ENCODE peak calls at places on chromosomes 5 and 9, in nine cellular contexts. One of them, this sample, is unnamed.

GRCh38 chr9:92208693-92209524 is 84.6 kb downstream of the IARS1 start:
- DNase-seq in HTR-8/SVneo: no peak
- DNase-seq in AG09319: no peak
- DNase-seq in activated CD4-positive, alpha-beta T cell treated with anti-CD3 and anti-CD28 coated beads for 4 hours: no peak
- DNase-seq in kidney: no peak
- DNase-seq in dorsolateral prefrontal cortex: no peak
- DNase-seq in mesendoderm: peak
- DNase-seq in GM12892: no peak
- DNase-seq in GM06990: no peak
- DNase-seq in this sample: no peak

GRCh38 chr5:40790947-40791593 is 7.1 kb downstream of the PRKAA1 start:
- DNase-seq in mesendoderm: no peak
- DNase-seq in GM06990: no peak
- DNase-seq in kidney: no peak
- DNase-seq in AG09319: no peak
- DNase-seq in dorsolateral prefrontal cortex: no peak
- DNase-seq in GM12892: no peak
- DNase-seq in HTR-8/SVneo: no peak
- DNase-seq in activated CD4-positive, alpha-beta T cell treated with anti-CD3 and anti-CD28 coated beads for 4 hours: no peak
- DNase-seq in this sample: no peak

GRCh38 chr5:171830686-171831085 is 45.1 kb downstream of the SMIM23 start:
- DNase-seq in GM06990: no peak
- DNase-seq in HTR-8/SVneo: no peak
- DNase-seq in mesendoderm: no peak
- DNase-seq in GM12892: no peak
- DNase-seq in AG09319: no peak
- DNase-seq in dorsolateral prefrontal cortex: no peak
- DNase-seq in activated CD4-positive, alpha-beta T cell treated with anti-CD3 and anti-CD28 coated beads for 4 hours: no peak
- DNase-seq in kidney: no peak
- DNase-seq in this sample: no peak

GRCh38 chr5:176632777-176633176 is 2.3 kb downstream of the EIF4E1B start:
- DNase-seq in HTR-8/SVneo: no peak
- DNase-seq in dorsolateral prefrontal cortex: no peak
- DNase-seq in GM06990: no peak
- DNase-seq in kidney: no peak
- DNase-seq in AG09319: no peak
- DNase-seq in activated CD4-positive, alpha-beta T cell treated with anti-CD3 and anti-CD28 coated beads for 4 hours: no peak
- DNase-seq in GM12892: no peak
- DNase-seq in mesendoderm: no peak
- DNase-seq in this sample: no peak

GRCh38 chr5:122180863-122181519 is 51.6 kb downstream of the ZNF474 start:
- DNase-seq in GM12892: no peak
- DNase-seq in activated CD4-positive, alpha-beta T cell treated with anti-CD3 and anti-CD28 coated beads for 4 hours: no peak
- DNase-seq in HTR-8/SVneo: peak
- DNase-seq in AG09319: no peak
- DNase-seq in kidney: no peak
- DNase-seq in dorsolateral prefrontal cortex: no peak
- DNase-seq in GM06990: no peak
- DNase-seq in mesendoderm: peak
- DNase-seq in this sample: no peak

GRCh38 chr9:134637241-134637640 is 4.4 kb upstream of the COL5A1 start:
- DNase-seq in activated CD4-positive, alpha-beta T cell treated with anti-CD3 and anti-CD28 coated beads for 4 hours: no peak
- DNase-seq in AG09319: no peak
- DNase-seq in GM12892: no peak
- DNase-seq in kidney: peak
- DNase-seq in mesendoderm: no peak
- DNase-seq in HTR-8/SVneo: no peak
- DNase-seq in dorsolateral prefrontal cortex: no peak
- DNase-seq in GM06990: no peak
- DNase-seq in this sample: no peak

GRCh38 chr9:137037035-137037434 is 5.1 kb upstream of the FUT7 start:
- DNase-seq in mesendoderm: no peak
- DNase-seq in kidney: no peak
- DNase-seq in HTR-8/SVneo: no peak
- DNase-seq in dorsolateral prefrontal cortex: no peak
- DNase-seq in activated CD4-positive, alpha-beta T cell treated with anti-CD3 and anti-CD28 coated beads for 4 hours: no peak
- DNase-seq in AG09319: no peak
- DNase-seq in GM12892: no peak
- DNase-seq in GM06990: no peak
- DNase-seq in this sample: no peak

GRCh38 chr5:9863486-9863885 is 233.3 kb upstream of the TAS2R1 start:
- DNase-seq in HTR-8/SVneo: no peak
- DNase-seq in AG09319: no peak
- DNase-seq in kidney: no peak
- DNase-seq in GM12892: no peak
- DNase-seq in dorsolateral prefrontal cortex: no peak
- DNase-seq in mesendoderm: no peak
- DNase-seq in GM06990: no peak
- DNase-seq in activated CD4-positive, alpha-beta T cell treated with anti-CD3 and anti-CD28 coated beads for 4 hours: no peak
- DNase-seq in this sample: peak

GRCh38 chr5:175576096-175576495 is 81.8 kb upstream of the HRH2 start:
- DNase-seq in mesendoderm: no peak
- DNase-seq in GM06990: no peak
- DNase-seq in kidney: no peak
- DNase-seq in dorsolateral prefrontal cortex: no peak
- DNase-seq in HTR-8/SVneo: no peak
- DNase-seq in GM12892: no peak
- DNase-seq in activated CD4-positive, alpha-beta T cell treated with anti-CD3 and anti-CD28 coated beads for 4 hours: no peak
- DNase-seq in AG09319: no peak
- DNase-seq in this sample: no peak

GRCh38 chr5:998276-998974 is 10.2 kb upstream of the NKD2 start:
- DNase-seq in GM06990: no peak
- DNase-seq in dorsolateral prefrontal cortex: peak
- DNase-seq in mesendoderm: no peak
- DNase-seq in HTR-8/SVneo: no peak
- DNase-seq in GM12892: no peak
- DNase-seq in kidney: peak
- DNase-seq in activated CD4-positive, alpha-beta T cell treated with anti-CD3 and anti-CD28 coated beads for 4 hours: no peak
- DNase-seq in AG09319: no peak
- DNase-seq in this sample: no peak

GRCh38 chr5:130471-131175 is 38.7 kb downstream of the PLEKHG4B start:
- DNase-seq in activated CD4-positive, alpha-beta T cell treated with anti-CD3 and anti-CD28 coated beads for 4 hours: no peak
- DNase-seq in GM06990: no peak
- DNase-seq in kidney: no peak
- DNase-seq in HTR-8/SVneo: no peak
- DNase-seq in mesendoderm: no peak
- DNase-seq in GM12892: no peak
- DNase-seq in AG09319: no peak
- DNase-seq in dorsolateral prefrontal cortex: no peak
- DNase-seq in this sample: peak

GRCh38 chr9:79489241-79490000 is 82.3 kb upstream of the TLE4 start:
- DNase-seq in dorsolateral prefrontal cortex: peak
- DNase-seq in AG09319: no peak
- DNase-seq in GM06990: no peak
- DNase-seq in GM12892: no peak
- DNase-seq in HTR-8/SVneo: peak
- DNase-seq in mesendoderm: peak
- DNase-seq in kidney: peak
- DNase-seq in activated CD4-positive, alpha-beta T cell treated with anti-CD3 and anti-CD28 coated beads for 4 hours: no peak
- DNase-seq in this sample: no peak

GRCh38 chr5:13566903-13567339 is 377.6 kb downstream of the DNAH5 start:
- DNase-seq in dorsolateral prefrontal cortex: no peak
- DNase-seq in HTR-8/SVneo: peak
- DNase-seq in activated CD4-positive, alpha-beta T cell treated with anti-CD3 and anti-CD28 coated beads for 4 hours: no peak
- DNase-seq in GM06990: no peak
- DNase-seq in mesendoderm: peak
- DNase-seq in GM12892: no peak
- DNase-seq in kidney: no peak
- DNase-seq in AG09319: no peak
- DNase-seq in this sample: no peak

GRCh38 chr5:90096415-90097081 is 313.0 kb downstream of the CETN3 start:
- DNase-seq in mesendoderm: peak
- DNase-seq in GM12892: no peak
- DNase-seq in activated CD4-positive, alpha-beta T cell treated with anti-CD3 and anti-CD28 coated beads for 4 hours: no peak
- DNase-seq in GM06990: no peak
- DNase-seq in dorsolateral prefrontal cortex: no peak
- DNase-seq in HTR-8/SVneo: peak
- DNase-seq in AG09319: no peak
- DNase-seq in kidney: no peak
- DNase-seq in this sample: no peak

GRCh38 chr9:138045541-138046490 is 168.2 kb downstream of the CACNA1B start:
- DNase-seq in activated CD4-positive, alpha-beta T cell treated with anti-CD3 and anti-CD28 coated beads for 4 hours: no peak
- DNase-seq in GM06990: no peak
- DNase-seq in dorsolateral prefrontal cortex: peak
- DNase-seq in AG09319: no peak
- DNase-seq in mesendoderm: no peak
- DNase-seq in kidney: no peak
- DNase-seq in HTR-8/SVneo: no peak
- DNase-seq in GM12892: no peak
- DNase-seq in this sample: no peak

GRCh38 chr5:111075520-111075919 is 4.0 kb downstream of the TSLP start:
- DNase-seq in mesendoderm: peak
- DNase-seq in kidney: no peak
- DNase-seq in HTR-8/SVneo: no peak
- DNase-seq in GM12892: no peak
- DNase-seq in dorsolateral prefrontal cortex: no peak
- DNase-seq in activated CD4-positive, alpha-beta T cell treated with anti-CD3 and anti-CD28 coated beads for 4 hours: no peak
- DNase-seq in GM06990: no peak
- DNase-seq in AG09319: peak
- DNase-seq in this sample: no peak

GRCh38 chr9:77846957-77847574 is 184.5 kb downstream of the GNAQ start:
- DNase-seq in dorsolateral prefrontal cortex: no peak
- DNase-seq in AG09319: no peak
- DNase-seq in activated CD4-positive, alpha-beta T cell treated with anti-CD3 and anti-CD28 coated beads for 4 hours: no peak
- DNase-seq in kidney: no peak
- DNase-seq in HTR-8/SVneo: peak
- DNase-seq in GM06990: no peak
- DNase-seq in GM12892: no peak
- DNase-seq in mesendoderm: no peak
- DNase-seq in this sample: no peak

This sample was measured in esophagus muscularis mucosa.